ENCODE peak calls at places on chromosomes 3 and 15, in seven cellular contexts. W is A673, G is HCT116, Q is stomach, A is tibial nerve, T is adrenal gland, N is tibial artery. C is an unnamed sample.

GRCh38 chr3:64691051-64691450 is 3.3 kb upstream of the ADAMTS9 start:
- DNase-seq in A (no peak), G (no peak), N (no peak), T (peak; percentile 43), Q (no peak), W (peak; percentile 36), C (no peak)

GRCh38 chr3:11187678-11188077 is 33.4 kb downstream of the HRH1 start:
- DNase-seq in A (no peak), G (no peak), T (no peak), N (no peak), Q (no peak), W (no peak), C (no peak)

GRCh38 chr3:105369501-105370371 is 3.0 kb downstream of the ALCAM start:
- DNase-seq in T (peak; percentile 74), N (peak; percentile 78), A (peak; percentile 78), Q (peak; percentile 79), W (peak; percentile 79), G (no peak), C (peak; percentile 67)

GRCh38 chr3:31170932-31171670 is 276.6 kb upstream of the GADL1 start:
- DNase-seq in T (no peak), Q (no peak), N (no peak), A (no peak), W (peak; percentile 19), G (no peak), C (no peak)

GRCh38 chr15:44788748-44789147 is 52.4 kb downstream of the TRIM69 start:
- DNase-seq in A (no peak), T (no peak), Q (no peak), N (no peak), W (no peak), G (no peak), C (no peak)

GRCh38 chr15:26391556-26392229 is 381.2 kb downstream of the GABRB3 start:
- DNase-seq in N (no peak), A (no peak), T (no peak), G (no peak), W (no peak), Q (no peak), C (no peak)

GRCh38 chr15:39578851-39579486 is 1.9 kb upstream of the THBS1 start:
- DNase-seq in Q (no peak), A (no peak), T (no peak), W (no peak), G (no peak), N (no peak), C (no peak)

GRCh38 chr3:110413291-110413690 is 658.3 kb upstream of the NECTIN3 start:
- DNase-seq in T (no peak), G (no peak), N (no peak), W (peak; percentile 86), A (no peak), Q (no peak), C (no peak)

DNA sequence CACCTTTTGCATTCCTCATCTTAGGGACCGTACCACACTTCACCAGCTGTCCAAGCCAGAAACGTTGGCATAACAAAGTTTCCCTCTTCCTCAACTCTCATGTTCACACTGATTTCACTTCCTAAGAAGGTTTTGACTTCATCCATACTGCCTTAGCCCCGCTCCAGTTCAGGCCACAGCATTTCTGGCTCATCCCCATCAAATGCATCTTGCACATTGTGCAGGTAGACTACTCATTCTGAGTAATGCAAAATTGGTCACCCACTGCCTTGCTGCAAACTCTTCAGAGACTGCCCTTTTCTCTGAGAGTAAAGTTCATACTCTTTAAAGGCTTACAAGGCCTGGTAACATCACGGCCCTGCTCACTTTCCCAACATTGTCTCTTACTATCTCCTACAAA is 8.8 kb downstream of the NUSAP1 start:
- DNase-seq in Q (no peak), G (no peak), T (no peak), N (no peak), W (no peak), A (no peak), C (no peak)
- H3K27ac ChIP-seq in Q (no peak overlapping the region), G (no peak overlapping the region), T (no peak overlapping the region), N (no peak overlapping the region), W (no peak overlapping the region), A (no peak overlapping the region), C (no peak overlapping the region)

GRCh38 chr3:18445421-18446066 is 20.4 kb upstream of the SATB1 start:
- DNase-seq in N (no peak), T (peak; percentile 18), G (no peak), A (no peak), W (no peak), Q (peak; percentile 25), C (no peak)

GRCh38 chr3:18443670-18444596 is 18.8 kb upstream of the SATB1 start:
- DNase-seq in Q (peak; percentile 33), A (no peak), N (peak; percentile 67), G (no peak), W (peak; percentile 11), T (peak; percentile 19), C (peak; percentile 12)

GRCh38 chr3:18446067-18446793 is 21.1 kb upstream of the SATB1 start:
- DNase-seq in G (no peak), N (no peak), W (no peak), T (no peak), A (no peak), Q (no peak), C (no peak)

GRCh38 chr3:18442743-18443669 is 17.9 kb upstream of the SATB1 start:
- DNase-seq in A (no peak), W (no peak), G (no peak), T (no peak), N (no peak), Q (no peak), C (no peak)

GRCh38 chr3:18444597-18445420 is 19.7 kb upstream of the SATB1 start:
- DNase-seq in G (no peak), N (peak; percentile 80), Q (peak; percentile 76), W (peak; percentile 71), A (no peak), T (peak; percentile 71), C (peak; percentile 68)
- TF ChIP-seq CTCF in G (no peak), N (peak; percentile 76), Q (no peak), W (peak; percentile 6), A (peak; percentile 32), T (peak; percentile 67), C (peak; percentile 59)

DNA sequence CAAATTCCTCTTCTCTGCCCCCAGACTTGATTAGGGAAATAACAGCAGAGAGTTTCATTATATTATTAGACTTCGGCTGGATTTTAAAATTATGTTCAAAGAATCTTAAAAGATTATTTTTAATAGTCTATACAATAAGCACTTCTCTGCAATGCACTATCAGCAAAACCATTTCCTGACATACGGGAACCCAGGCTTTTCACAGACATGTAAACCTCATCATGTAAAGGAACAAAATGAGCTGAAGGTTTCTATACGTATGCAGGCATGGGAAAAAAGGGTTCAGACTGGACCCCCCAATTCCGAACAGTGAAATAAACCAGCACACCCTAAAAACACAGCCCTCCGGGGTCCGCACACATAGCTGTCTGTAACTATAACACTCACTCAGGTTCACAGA is 77.5 kb upstream of the LMOD3 start:
- DNase-seq in Q (no peak), N (no peak), A (no peak), G (no peak), W (no peak), T (no peak), C (no peak)
- H3K4me3 ChIP-seq in Q (peak overlapping the region; percentile 43), N (peak overlapping the region; percentile 36), A (no peak overlapping the region), G (no peak overlapping the region), W (no peak overlapping the region), T (peak overlapping the region; percentile 32), C (peak overlapping the region; percentile 62)

GRCh38 chr15:67115567-67115966 is 50.2 kb downstream of the SMAD3 start:
- DNase-seq in G (no peak), A (no peak), Q (no peak), W (no peak), N (peak; percentile 47), T (no peak), C (no peak)
- H3K27ac ChIP-seq in G (no peak overlapping the region), A (no peak overlapping the region), Q (no peak overlapping the region), W (no peak overlapping the region), N (no peak overlapping the region), T (no peak overlapping the region), C (peak overlapping the region; percentile 21)

GRCh38 chr3:185677146-185677829 is 91.2 kb downstream of the SENP2 start:
- DNase-seq in Q (no peak), T (no peak), A (no peak), N (no peak), G (peak; percentile 69), W (peak; percentile 73), C (no peak)
- TF ChIP-seq CTCF in Q (no peak), T (peak; percentile 57), A (peak; percentile 51), N (peak; percentile 31), G (peak; percentile 71), W (peak; percentile 75), C (peak; percentile 66)

GRCh38 chr3:185175370-185175987 is 22.6 kb upstream of the C3orf70 start:
- DNase-seq in W (peak; percentile 18), T (peak; percentile 20), N (no peak), Q (peak; percentile 32), G (no peak), A (peak; percentile 52), C (peak; percentile 73)

GRCh38 chr3:185176756-185177359 is 24.0 kb upstream of the C3orf70 start:
- DNase-seq in N (no peak), T (no peak), A (peak; percentile 25), W (peak; percentile 63), G (peak; percentile 8), Q (no peak), C (peak; percentile 20)

GRCh38 chr3:185172086-185173049 is 19.5 kb upstream of the C3orf70 start:
- DNase-seq in T (no peak), Q (no peak), N (no peak), A (no peak), G (no peak), W (peak; percentile 77), C (no peak)
- H3K4me3 ChIP-seq in T (no peak overlapping the region), Q (no peak overlapping the region), N (no peak overlapping the region), A (no peak overlapping the region), G (no peak overlapping the region), W (no peak overlapping the region), C (no peak overlapping the region)

GRCh38 chr15:49887604-49888340 is 231.3 kb downstream of the ATP8B4 start:
- DNase-seq in N (no peak), W (no peak), G (no peak), T (no peak), A (no peak), Q (no peak), C (no peak)
- H3K27ac ChIP-seq in N (no peak overlapping the region), W (no peak overlapping the region), G (no peak overlapping the region), T (peak overlapping the region; percentile 39), A (no peak overlapping the region), Q (no peak overlapping the region), C (no peak overlapping the region)

DNA sequence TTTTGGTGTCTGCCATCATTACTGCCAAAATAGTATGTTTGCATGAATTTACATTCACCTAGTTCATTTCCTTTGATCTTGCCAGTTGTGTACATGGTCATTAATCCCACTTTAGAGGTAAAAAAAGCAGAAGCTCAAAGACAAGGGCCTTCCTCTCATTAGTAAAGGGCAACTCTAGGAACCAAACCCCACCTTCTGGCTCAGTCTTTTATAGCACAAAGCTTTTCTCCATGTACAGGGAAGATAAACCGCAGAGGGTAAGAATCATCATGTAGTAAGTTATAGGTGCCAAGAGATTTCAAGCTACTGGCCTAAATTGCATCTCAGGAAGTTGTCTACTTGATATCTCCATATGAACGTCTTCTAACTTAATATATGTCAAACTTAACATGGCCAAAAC is 19.3 kb upstream of the SPG21 start:
- DNase-seq in G (no peak), T (no peak), Q (no peak), N (no peak), A (no peak), W (no peak), C (no peak)
- TF ChIP-seq CTCF in G (no peak), T (no peak), Q (no peak), N (no peak), A (no peak), W (no peak), C (no peak)